ENCODE peak calls at places on chromosomes 4 and X, in six cellular contexts. One of them, this sample, is unnamed.
A peak's percentile ranks its signal among the peaks of the same experiment; 100 is the strongest.

GRCh38 chr4:154466336-154466735 is 25.3 kb downstream of the DCHS2 start:
- DNase-seq in NCI-H748 treated with DMSO at 0.1 percent for 48 hours: no peak
- DNase-seq in ELR: no peak
- DNase-seq in suprapubic skin: no peak
- DNase-seq in activated gamma-delta T cell treated with anti-CD3 and anti-CD28 coated beads, Interleukin-2, amount 50 U/mL, for 16 hours: no peak
- DNase-seq in heart left ventricle: no peak
- DNase-seq in this sample: no peak

GRCh38 chrX:115560211-115560977 is 580 bp upstream of the PLS3 start:
- DNase-seq in NCI-H748 treated with DMSO at 0.1 percent for 48 hours: peak; percentile 49
- DNase-seq in ELR: peak; percentile 66
- DNase-seq in heart left ventricle: no peak
- DNase-seq in suprapubic skin: no peak
- DNase-seq in activated gamma-delta T cell treated with anti-CD3 and anti-CD28 coated beads, Interleukin-2, amount 50 U/mL, for 16 hours: no peak
- DNase-seq in this sample: no peak

GRCh38 chr4:183506389-183506735 is 1.5 kb downstream of the ING2 start:
- DNase-seq in suprapubic skin: no peak
- DNase-seq in activated gamma-delta T cell treated with anti-CD3 and anti-CD28 coated beads, Interleukin-2, amount 50 U/mL, for 16 hours: no peak
- DNase-seq in heart left ventricle: no peak
- DNase-seq in NCI-H748 treated with DMSO at 0.1 percent for 48 hours: no peak
- DNase-seq in ELR: no peak
- DNase-seq in this sample: no peak

GRCh38 chr4:168589154-168589553 is 92.3 kb downstream of the PALLD start:
- DNase-seq in heart left ventricle: no peak
- DNase-seq in ELR: peak; percentile 86
- DNase-seq in suprapubic skin: no peak
- DNase-seq in NCI-H748 treated with DMSO at 0.1 percent for 48 hours: no peak
- DNase-seq in activated gamma-delta T cell treated with anti-CD3 and anti-CD28 coated beads, Interleukin-2, amount 50 U/mL, for 16 hours: no peak
- DNase-seq in this sample: no peak

GRCh38 chr4:155342142-155342541 is 34.6 kb downstream of the MAP9 start:
- DNase-seq in suprapubic skin: no peak
- DNase-seq in NCI-H748 treated with DMSO at 0.1 percent for 48 hours: no peak
- DNase-seq in ELR: peak; percentile 67
- DNase-seq in activated gamma-delta T cell treated with anti-CD3 and anti-CD28 coated beads, Interleukin-2, amount 50 U/mL, for 16 hours: no peak
- DNase-seq in heart left ventricle: no peak
- DNase-seq in this sample: no peak

GRCh38 chrX:24646745-24647182 is 383 bp downstream of the PCYT1B start:
- DNase-seq in NCI-H748 treated with DMSO at 0.1 percent for 48 hours: peak; percentile 59
- DNase-seq in suprapubic skin: no peak
- DNase-seq in ELR: peak; percentile 3
- DNase-seq in heart left ventricle: no peak
- DNase-seq in activated gamma-delta T cell treated with anti-CD3 and anti-CD28 coated beads, Interleukin-2, amount 50 U/mL, for 16 hours: no peak
- DNase-seq in this sample: no peak

GRCh38 chr4:95549246-95550138 is 719 bp upstream of the UNC5C start:
- DNase-seq in activated gamma-delta T cell treated with anti-CD3 and anti-CD28 coated beads, Interleukin-2, amount 50 U/mL, for 16 hours: no peak
- DNase-seq in heart left ventricle: peak; percentile 68
- DNase-seq in ELR: no peak
- DNase-seq in suprapubic skin: peak; percentile 82
- DNase-seq in NCI-H748 treated with DMSO at 0.1 percent for 48 hours: no peak
- DNase-seq in this sample: peak; percentile 58

GRCh38 chr4:121155893-121156292 is 8.2 kb downstream of the TNIP3 start:
- DNase-seq in ELR: peak; percentile 88
- DNase-seq in suprapubic skin: no peak
- DNase-seq in NCI-H748 treated with DMSO at 0.1 percent for 48 hours: no peak
- DNase-seq in heart left ventricle: no peak
- DNase-seq in activated gamma-delta T cell treated with anti-CD3 and anti-CD28 coated beads, Interleukin-2, amount 50 U/mL, for 16 hours: no peak
- DNase-seq in this sample: no peak

GRCh38 chr4:140260227-140260626 is 106.2 kb upstream of the MAML3 start:
- DNase-seq in heart left ventricle: no peak
- DNase-seq in suprapubic skin: no peak
- DNase-seq in activated gamma-delta T cell treated with anti-CD3 and anti-CD28 coated beads, Interleukin-2, amount 50 U/mL, for 16 hours: no peak
- DNase-seq in ELR: peak; percentile 94
- DNase-seq in NCI-H748 treated with DMSO at 0.1 percent for 48 hours: no peak
- DNase-seq in this sample: no peak

GRCh38 chr4:160352637-160353036 is 1249.8 kb downstream of the RAPGEF2 start:
- DNase-seq in heart left ventricle: no peak
- DNase-seq in NCI-H748 treated with DMSO at 0.1 percent for 48 hours: peak; percentile 67
- DNase-seq in suprapubic skin: no peak
- DNase-seq in activated gamma-delta T cell treated with anti-CD3 and anti-CD28 coated beads, Interleukin-2, amount 50 U/mL, for 16 hours: no peak
- DNase-seq in ELR: no peak
- DNase-seq in this sample: peak; percentile 62

GRCh38 chr4:106444557-106444956 is 76.0 kb upstream of the GIMD1 start:
- DNase-seq in heart left ventricle: no peak
- DNase-seq in NCI-H748 treated with DMSO at 0.1 percent for 48 hours: no peak
- DNase-seq in activated gamma-delta T cell treated with anti-CD3 and anti-CD28 coated beads, Interleukin-2, amount 50 U/mL, for 16 hours: no peak
- DNase-seq in suprapubic skin: no peak
- DNase-seq in ELR: peak; percentile 72
- DNase-seq in this sample: no peak